ENCODE peak calls at places on chromosomes 1 and 21, in seven cellular contexts. Q is NCI-H1436; J is CD8-positive, alpha-beta memory T cell; U is tibial nerve; A is psoas muscle; R is anterior cingulate cortex; M is hepatocyte. T is an unnamed sample.

GRCh38 chr1:111912116-111912515 is 77.4 kb downstream of the KCND3 start:
- DNase-seq in M (no peak), Q (no peak), J (no peak), R (no peak), U (no peak), A (no peak), T (no peak)

GRCh38 chr1:117719004-117719403 is 113.2 kb downstream of the TENT5C start:
- DNase-seq in M (no peak), U (no peak), A (no peak), J (no peak), R (no peak), Q (no peak), T (no peak)

GRCh38 chr1:38135621-38136414 is 89.2 kb upstream of the POU3F1 start:
- DNase-seq in R (no peak), Q (no peak), J (no peak), A (no peak), M (no peak), U (no peak), T (no peak)

GRCh38 chr1:84939151-84939550 is 46.1 kb upstream of the LPAR3 start:
- DNase-seq in J (no peak), U (no peak), R (no peak), M (no peak), A (no peak), Q (no peak), T (no peak)

GRCh38 chr1:222975472-222976122 is 160.8 kb downstream of the DISP1 start:
- DNase-seq in Q (no peak), M (no peak), R (no peak), A (no peak), J (no peak), U (no peak), T (no peak)

GRCh38 chr1:234780112-234780511 is 170.1 kb upstream of the IRF2BP2 start:
- DNase-seq in J (no peak), A (no peak), R (no peak), U (no peak), Q (no peak), M (no peak), T (no peak)

GRCh38 chr1:187185389-187185788 is 356.6 kb downstream of the PLA2G4A start:
- DNase-seq in A (no peak), J (no peak), U (no peak), M (no peak), R (no peak), Q (no peak), T (no peak)

GRCh38 chr1:111468717-111469100 is 5.1 kb upstream of the C1orf162 start:
- DNase-seq in M (no peak), Q (no peak), U (no peak), A (no peak), R (no peak), J (no peak), T (no peak)

GRCh38 chr1:174262747-174263241 is 103.5 kb downstream of the RABGAP1L start:
- DNase-seq in J (no peak), M (peak; percentile 54), A (no peak), Q (peak; percentile 59), U (peak; percentile 25), R (no peak), T (peak; percentile 39)

GRCh38 chr1:10662824-10663667 is 133.4 kb downstream of the CASZ1 start:
- DNase-seq in A (no peak), Q (no peak), U (no peak), J (no peak), R (no peak), M (no peak), T (no peak)

GRCh38 chr1:211928222-211928856 is 97.8 kb upstream of the LPGAT1 start:
- DNase-seq in J (no peak), U (no peak), Q (peak; percentile 89), M (peak; percentile 78), A (no peak), R (no peak), T (no peak)

GRCh38 chr1:185208626-185209170 is 51.7 kb downstream of the SWT1 start:
- DNase-seq in J (no peak), U (no peak), R (no peak), A (no peak), M (peak; percentile 13), Q (no peak), T (no peak)

GRCh38 chr1:109712321-109712864 is 342 bp downstream of the GSTM5 start:
- DNase-seq in J (no peak), R (no peak), Q (no peak), A (no peak), U (no peak), M (no peak), T (no peak)

GRCh38 chr1:85465791-85466134 is 804 bp upstream of the DDAH1 start:
- DNase-seq in R (no peak), J (no peak), A (no peak), Q (no peak), M (no peak), U (no peak), T (no peak)

GRCh38 chr1:182889997-182890396 is 50.9 kb downstream of the DHX9 start:
- DNase-seq in M (no peak), R (no peak), Q (no peak), U (no peak), J (no peak), A (no peak), T (no peak)

GRCh38 chr1:111990878-111991760 is 1.7 kb upstream of the KCND3 start:
- DNase-seq in Q (peak; percentile 80), U (peak; percentile 49), J (no peak), M (peak; percentile 68), A (peak; percentile 66), R (peak; percentile 49), T (peak; percentile 56)

GRCh38 chr1:165383067-165383466 is 26.6 kb upstream of the LMX1A start:
- DNase-seq in U (peak; percentile 66), A (peak; percentile 79), Q (no peak), R (no peak), J (no peak), M (no peak), T (no peak)

GRCh38 chr21:31961027-31961426 is 88.2 kb downstream of the HUNK start:
- DNase-seq in R (no peak), U (no peak), Q (no peak), A (no peak), J (no peak), M (no peak), T (no peak)

GRCh38 chr1:62241357-62242131 is 46.9 kb downstream of the L1TD1 start:
- DNase-seq in U (no peak), Q (no peak), M (no peak), J (no peak), R (no peak), A (no peak), T (no peak)

GRCh38 chr1:157163273-157164127 is 25.3 kb upstream of the ETV3 start:
- DNase-seq in M (peak; percentile 79), Q (peak; percentile 49), A (peak; percentile 70), R (no peak), U (peak; percentile 64), J (peak; percentile 59), T (peak; percentile 59)

GRCh38 chr1:56821462-56821797 is 2.2 kb upstream of the FYB2 start:
- DNase-seq in U (no peak), A (no peak), R (no peak), J (no peak), Q (no peak), M (peak; percentile 73), T (no peak)

GRCh38 chr1:220748091-220748934 is at the start of gene MTARC2:
- DNase-seq in M (peak; percentile 87), A (peak; percentile 82), U (peak; percentile 71), R (peak; percentile 49), Q (peak; percentile 71), J (no peak), T (peak; percentile 68)

GRCh38 chr1:169001353-169001752 is 105.1 kb upstream of the ATP1B1 start:
- DNase-seq in Q (no peak), U (no peak), A (no peak), R (no peak), J (no peak), M (no peak), T (no peak)

GRCh38 chr1:169844941-169845608 is 48.6 kb downstream of the SCYL3 start:
- DNase-seq in J (no peak), Q (no peak), A (no peak), U (no peak), R (no peak), M (no peak), T (no peak)

GRCh38 chr1:26259578-26259977 is 20.3 kb upstream of the SH3BGRL3 start:
- DNase-seq in A (no peak), J (no peak), Q (no peak), U (no peak), R (no peak), M (no peak), T (no peak)

GRCh38 chr1:236064674-236065508 is at the start of gene NID1:
- DNase-seq in R (no peak), U (peak; percentile 81), Q (peak; percentile 68), M (peak; percentile 87), A (peak; percentile 86), J (peak; percentile 18), T (peak; percentile 72)

T was measured in frontal cortex.